ENCODE peak calls at places on chromosomes 13 and 19, in five cellular contexts. One of them, this sample, is unnamed.

GRCh38 chr13:108933061-108933460 is 303.6 kb downstream of the MYO16 start:
- DNase-seq in AG09319: no peak
- DNase-seq in EL: no peak
- DNase-seq in left ventricle myocardium inferior: no peak
- DNase-seq in activated T-cell treated with anti-CD3 and anti-CD28 coated beads for 1 hour: no peak
- DNase-seq in this sample: no peak

GRCh38 chr13:93736111-93736510 is 509.5 kb downstream of the GPC6 start:
- DNase-seq in AG09319: no peak
- DNase-seq in EL: peak; percentile 49
- DNase-seq in left ventricle myocardium inferior: no peak
- DNase-seq in activated T-cell treated with anti-CD3 and anti-CD28 coated beads for 1 hour: no peak
- DNase-seq in this sample: peak; percentile 47

GRCh38 chr13:111061338-111062045 is 53.6 kb upstream of the ARHGEF7 start:
- DNase-seq in EL: no peak
- DNase-seq in left ventricle myocardium inferior: no peak
- DNase-seq in AG09319: no peak
- DNase-seq in activated T-cell treated with anti-CD3 and anti-CD28 coated beads for 1 hour: no peak
- DNase-seq in this sample: peak; percentile 6

GRCh38 chr13:44309771-44310767 is 63.6 kb upstream of the SERP2 start:
- DNase-seq in EL: no peak
- DNase-seq in activated T-cell treated with anti-CD3 and anti-CD28 coated beads for 1 hour: no peak
- DNase-seq in AG09319: no peak
- DNase-seq in left ventricle myocardium inferior: peak; percentile 53
- DNase-seq in this sample: peak; percentile 56

GRCh38 chr13:21297452-21297851 is 121.0 kb downstream of the MRPL57 start:
- DNase-seq in activated T-cell treated with anti-CD3 and anti-CD28 coated beads for 1 hour: no peak
- DNase-seq in AG09319: no peak
- DNase-seq in EL: peak; percentile 28
- DNase-seq in left ventricle myocardium inferior: no peak
- DNase-seq in this sample: peak; percentile 5

GRCh38 chr19:52464798-52465470 is 11.6 kb downstream of the ZNF578 start:
- DNase-seq in left ventricle myocardium inferior: no peak
- DNase-seq in EL: no peak
- DNase-seq in activated T-cell treated with anti-CD3 and anti-CD28 coated beads for 1 hour: no peak
- DNase-seq in AG09319: no peak
- DNase-seq in this sample: no peak

GRCh38 chr19:49592486-49593232 is 1.7 kb downstream of the PRR12 start:
- DNase-seq in left ventricle myocardium inferior: no peak
- DNase-seq in activated T-cell treated with anti-CD3 and anti-CD28 coated beads for 1 hour: no peak
- DNase-seq in AG09319: no peak
- DNase-seq in EL: peak; percentile 41
- DNase-seq in this sample: peak; percentile 80

GRCh38 chr13:41505209-41505835 is 48.0 kb downstream of the RGCC start:
- DNase-seq in left ventricle myocardium inferior: no peak
- DNase-seq in activated T-cell treated with anti-CD3 and anti-CD28 coated beads for 1 hour: no peak
- DNase-seq in EL: peak; percentile 86
- DNase-seq in AG09319: peak; percentile 67
- DNase-seq in this sample: peak; percentile 59

GRCh38 chr13:48723168-48723567 is 69.4 kb downstream of the CYSLTR2 start:
- DNase-seq in AG09319: no peak
- DNase-seq in EL: no peak
- DNase-seq in activated T-cell treated with anti-CD3 and anti-CD28 coated beads for 1 hour: no peak
- DNase-seq in left ventricle myocardium inferior: no peak
- DNase-seq in this sample: no peak